ENCODE peak calls at places on chromosomes 16 and 17, in five cellular contexts. I is stimulated activated CD4-positive, alpha-beta T cell treated with anti-CD3 and anti-CD28 coated beads, Interleukin-1b, Interleukin-23, amount 100 ng/mL, for 24 hours; X is IMR-90; B is AG10803; G is cardiac fibroblast. J is an unnamed sample.

GRCh38 chr16:72856797-72857196 is 191.1 kb downstream of the ZFHX3 start:
- DNase-seq in I (no peak), B (no peak), G (peak; percentile 40), X (no peak), J (peak; percentile 75)

GRCh38 chr17:59219992-59220327 is 351 bp upstream of the GDPD1 start:
- DNase-seq in G (no peak), B (no peak), I (no peak), X (no peak), J (no peak)

GRCh38 chr17:77692571-77693161 is 265.8 kb upstream of the TNRC6C start:
- DNase-seq in X (peak; percentile 9), G (peak; percentile 52), B (peak; percentile 40), I (no peak), J (no peak)

GRCh38 chr17:62847426-62847825 is 39.3 kb upstream of the MARCHF10 start:
- DNase-seq in B (no peak), I (no peak), G (no peak), X (no peak), J (no peak)

GRCh38 chr16:24070851-24071250 is 185.3 kb upstream of the CACNG3 start:
- DNase-seq in X (peak; percentile 22), B (peak; percentile 3), I (peak; percentile 12), G (peak; percentile 2), J (peak; percentile 64)

GRCh38 chr17:43907425-43907981 is at the start of gene MPP2:
- DNase-seq in G (peak; percentile 61), B (peak; percentile 54), I (peak; percentile 39), X (peak; percentile 58), J (peak; percentile 90)

GRCh38 chr16:60929-61878 is 7.6 kb downstream of the SNRNP25 start:
- DNase-seq in B (no peak), G (no peak), I (no peak), X (no peak), J (peak; percentile 64)

GRCh38 chr16:30570621-30571443 is 682 bp downstream of the ZNF688 start:
- DNase-seq in I (no peak), X (peak; percentile 28), G (peak; percentile 36), B (peak; percentile 29), J (peak; percentile 69)

GRCh38 chr16:84830765-84831384 is 11.1 kb downstream of the CRISPLD2 start:
- DNase-seq in X (no peak), G (no peak), I (no peak), B (no peak), J (no peak)

GRCh38 chr17:78818932-78819331 is 21.7 kb downstream of the USP36 start:
- DNase-seq in X (no peak), I (no peak), G (no peak), B (no peak), J (no peak)

GRCh38 chr16:85162478-85163277 is 50.4 kb upstream of the CIBAR2 start:
- DNase-seq in B (peak; percentile 82), G (peak; percentile 82), X (peak; percentile 91), I (no peak), J (no peak)

GRCh38 chr17:77011173-77012011 is 129.4 kb upstream of the SEC14L1 start:
- DNase-seq in X (peak; percentile 31), I (peak; percentile 17), B (peak; percentile 29), G (peak; percentile 74), J (peak; percentile 64)

GRCh38 chr16:11651796-11652195 is 16.5 kb upstream of the SNN start:
- DNase-seq in X (no peak), B (no peak), G (no peak), I (no peak), J (no peak)

GRCh38 chr16:9895817-9896216 is 286.4 kb downstream of the GRIN2A start:
- DNase-seq in I (no peak), B (no peak), X (no peak), G (no peak), J (no peak)

GRCh38 chr16:84499638-84500037 is 4.8 kb downstream of the MEAK7 start:
- DNase-seq in B (no peak), I (no peak), X (no peak), G (no peak), J (no peak)

GRCh38 chr16:49921791-49922456 is 66.0 kb upstream of the ZNF423 start:
- DNase-seq in I (peak; percentile 37), G (peak; percentile 68), B (peak; percentile 18), X (peak; percentile 17), J (peak; percentile 76)

GRCh38 chr17:2883544-2884203 is 87.4 kb downstream of the RAP1GAP2 start:
- DNase-seq in B (peak; percentile 21), G (peak; percentile 64), X (peak; percentile 62), I (no peak), J (peak; percentile 82)